ENCODE peak calls at places on chromosomes 16 and 17, in six cellular contexts. M is body of pancreas; E is hepatocyte; Z is CD4-positive, CD25-positive, alpha-beta regulatory T cell; B is lower lobe of right lung; X is sigmoid colon. N is an unnamed sample.

GRCh38 chr16:54071516-54071915 is 215.1 kb downstream of the IRX3 start:
- DNase-seq in M (no peak), E (no peak), Z (no peak), B (no peak), X (no peak), N (no peak)

GRCh38 chr17:45431531-45432404 is 902 bp downstream of the ARHGAP27 start:
- DNase-seq in M (peak; percentile 78), E (peak; percentile 90), Z (peak; percentile 84), B (peak; percentile 97), X (no peak), N (peak; percentile 51)

GRCh38 chr17:7848131-7848579 is 6.7 kb upstream of the TMEM88 start:
- DNase-seq in M (no peak), E (no peak), Z (no peak), B (peak; percentile 44), X (peak; percentile 64), N (no peak)

GRCh38 chr17:42660692-42661345 is 1.7 kb downstream of the TUBG2 start:
- DNase-seq in M (no peak), E (peak; percentile 67), Z (no peak), B (no peak), X (no peak), N (no peak)

GRCh38 chr16:23508589-23509440 is 1.5 kb downstream of the GGA2 start:
- DNase-seq in M (peak; percentile 42), E (peak; percentile 16), Z (no peak), B (no peak), X (no peak), N (peak; percentile 22)

GRCh38 chr16:12573730-12574383 is 229.8 kb downstream of the CPPED1 start:
- DNase-seq in M (peak; percentile 54), E (peak; percentile 84), Z (peak; percentile 77), B (peak; percentile 62), X (peak; percentile 59), N (peak; percentile 69)

GRCh38 chr17:36085710-36086268 is 4.2 kb downstream of the CCL3 start:
- DNase-seq in M (no peak), E (no peak), Z (no peak), B (no peak), X (no peak), N (no peak)

GRCh38 chr17:71084219-71084618 is 914.9 kb downstream of the KCNJ2 start:
- DNase-seq in M (peak; percentile 63), E (peak; percentile 53), Z (no peak), B (peak; percentile 30), X (no peak), N (peak; percentile 43)

GRCh38 chr17:73071387-73071999 is 21.0 kb downstream of the SLC39A11 start:
- DNase-seq in M (no peak), E (no peak), Z (no peak), B (no peak), X (no peak), N (no peak)

GRCh38 chr16:27029525-27029924 is 37.2 kb upstream of the C16orf82 start:
- DNase-seq in M (no peak), E (no peak), Z (no peak), B (no peak), X (no peak), N (no peak)

GRCh38 chr17:19270347-19270950 is 33.3 kb downstream of the EPN2 start:
- DNase-seq in M (peak; percentile 45), E (no peak), Z (no peak), B (no peak), X (peak; percentile 46), N (no peak)

GRCh38 chr17:17551361-17551760 is 40.1 kb downstream of the PEMT start:
- DNase-seq in M (no peak), E (peak; percentile 75), Z (no peak), B (no peak), X (no peak), N (peak; percentile 53)

DNA sequence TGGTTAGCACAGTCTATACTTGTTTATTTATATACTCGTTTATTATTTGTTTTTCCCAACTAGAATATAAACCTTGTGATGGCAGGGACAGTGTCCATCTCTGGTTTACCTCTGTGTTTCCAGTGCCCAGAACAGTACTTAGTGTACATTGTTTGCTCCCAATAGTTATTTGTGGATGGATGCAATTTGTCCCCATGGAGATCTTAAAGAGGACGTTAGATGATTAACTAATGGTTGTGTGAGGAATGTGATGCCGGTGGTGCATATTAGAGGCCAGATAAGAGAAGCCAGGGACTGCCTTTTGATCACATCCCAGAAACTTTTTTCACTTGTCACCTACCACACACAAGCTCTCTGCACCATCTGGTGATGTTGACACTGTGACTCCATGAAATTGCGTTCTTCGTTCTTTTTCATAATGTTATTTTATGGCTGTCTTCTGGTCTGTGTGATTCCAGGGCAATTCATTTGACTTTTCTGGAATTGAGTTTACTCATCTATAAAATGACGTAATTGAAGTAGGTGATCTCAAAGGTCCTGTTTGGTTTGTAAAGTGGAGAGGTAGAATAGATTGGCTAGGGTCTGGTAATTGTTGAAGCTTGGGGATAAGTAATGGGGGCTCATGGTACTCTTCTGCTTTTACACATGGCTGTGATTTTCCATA is 1.2 kb downstream of the COX10 start:
- DNase-seq in M (no peak), E (peak; percentile 27), Z (no peak), B (no peak), X (no peak), N (no peak)
- H3K4me3 ChIP-seq in M (no peak overlapping the region), E (peak overlapping the region; percentile 92), Z (peak overlapping the region; percentile 84), B (peak overlapping the region; percentile 100), X (peak overlapping the region; percentile 69), N (peak overlapping the region; percentile 94)

DNA sequence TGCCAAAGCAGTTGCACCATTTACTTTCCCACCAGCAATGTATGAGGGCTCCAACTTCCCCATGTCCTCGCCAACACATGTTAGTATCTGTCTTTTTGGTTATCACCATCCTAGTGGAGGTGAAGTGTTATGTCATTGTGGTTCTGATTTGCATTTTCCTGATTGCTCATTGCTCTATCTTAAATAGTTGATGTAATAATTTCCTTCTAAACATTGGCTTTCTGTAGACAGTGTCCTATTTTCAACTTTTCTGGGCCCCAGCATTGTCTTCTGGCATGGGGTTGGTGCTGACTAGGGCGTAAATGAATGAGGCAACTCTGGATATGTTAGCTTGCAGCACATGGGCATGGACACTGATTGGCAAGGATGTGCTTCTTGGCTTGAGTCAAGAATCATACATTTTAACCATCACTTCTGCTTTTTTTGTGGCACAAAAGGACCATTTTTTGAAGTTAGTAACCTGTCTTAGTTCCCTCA is 25.1 kb downstream of the PLCG2 start:
- DNase-seq in M (no peak), E (no peak), Z (no peak), B (no peak), X (no peak), N (no peak)
- H3K27me3 ChIP-seq in M (no peaks in the 10 kb centered on the region), E (no peaks in the 10 kb centered on the region), Z (no peaks in the 10 kb centered on the region), B (no peaks in the 10 kb centered on the region), X (no peaks in the 10 kb centered on the region), N (no peaks in the 10 kb centered on the region)

GRCh38 chr17:44110011-44110686 is 13.3 kb downstream of the HDAC5 start:
- DNase-seq in M (no peak), E (no peak), Z (no peak), B (no peak), X (no peak), N (no peak)
- H3K4me3 ChIP-seq in M (no peak overlapping the region), E (no peak overlapping the region), Z (no peak overlapping the region), B (peak overlapping the region; percentile 54), X (peak overlapping the region; percentile 42), N (peak overlapping the region; percentile 62)

GRCh38 chr17:82750241-82750905 is 1.5 kb upstream of the TBCD start:
- DNase-seq in M (no peak), E (no peak), Z (no peak), B (peak; percentile 48), X (no peak), N (no peak)

GRCh38 chr17:82743344-82744219 is 8.2 kb downstream of the FN3K start:
- DNase-seq in M (no peak), E (no peak), Z (no peak), B (peak; percentile 38), X (no peak), N (no peak)

GRCh38 chr17:82748756-82749155 is 3.1 kb upstream of the TBCD start:
- DNase-seq in M (no peak), E (no peak), Z (no peak), B (peak; percentile 38), X (no peak), N (no peak)

GRCh38 chr17:82740906-82741759 is 5.7 kb downstream of the FN3K start:
- DNase-seq in M (no peak), E (peak; percentile 70), Z (no peak), B (peak; percentile 18), X (no peak), N (no peak)

GRCh38 chr17:82745524-82745923 is 6.3 kb upstream of the TBCD start:
- DNase-seq in M (no peak), E (no peak), Z (no peak), B (peak; percentile 15), X (no peak), N (no peak)
- H3K27me3 ChIP-seq in M (no peaks in the 10 kb centered on the region), E (no peaks in the 10 kb centered on the region), Z (no peaks in the 10 kb centered on the region), B (no peaks in the 10 kb centered on the region), X (no peaks in the 10 kb centered on the region), N (no peaks in the 10 kb centered on the region)

GRCh38 chr16:57863434-57864160 is 61.3 kb upstream of the KIFC3 start:
- DNase-seq in M (peak; percentile 79), E (peak; percentile 81), Z (no peak), B (peak; percentile 60), X (peak; percentile 83), N (peak; percentile 64)
- H3K4me3 ChIP-seq in M (no peak overlapping the region), E (no peak overlapping the region), Z (no peak overlapping the region), B (no peak overlapping the region), X (no peak overlapping the region), N (no peak overlapping the region)

DNA sequence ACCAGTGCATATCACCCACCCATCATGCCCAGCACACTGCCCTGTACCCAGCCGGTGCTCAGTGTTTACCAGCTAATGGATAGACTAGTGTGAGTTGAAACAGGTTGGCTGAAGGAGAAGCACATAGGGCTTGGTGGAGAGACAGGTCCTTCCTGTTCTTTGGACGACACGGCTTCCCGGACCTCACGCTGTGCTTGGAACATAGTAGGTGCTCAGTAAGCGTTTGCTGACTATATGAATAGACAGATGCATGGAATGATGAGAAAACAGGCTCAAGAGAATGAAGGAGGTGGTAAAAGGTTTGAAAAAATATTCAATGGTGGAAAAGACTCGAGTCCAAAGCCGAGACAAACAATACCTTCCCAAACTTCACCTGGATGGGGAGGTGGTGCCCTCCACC is 6.8 kb upstream of the FADS6 start:
- DNase-seq in M (no peak), E (no peak), Z (no peak), B (no peak), X (no peak), N (no peak)
- H3K27me3 ChIP-seq in M (no peaks in the 10 kb centered on the region), E (peaks cover 20% of the 10 kb centered on the region), Z (peaks cover 9% of the 10 kb centered on the region), B (peaks cover 15% of the 10 kb centered on the region), X (peaks cover 30% of the 10 kb centered on the region), N (peaks cover 60% of the 10 kb centered on the region)

GRCh38 chr17:39740357-39741111 is 2.8 kb downstream of the GRB7 start:
- DNase-seq in M (peak; percentile 41), E (peak; percentile 75), Z (no peak), B (no peak), X (no peak), N (no peak)

GRCh38 chr17:39739885-39740356 is 2.2 kb downstream of the GRB7 start:
- DNase-seq in M (peak; percentile 17), E (peak; percentile 35), Z (no peak), B (no peak), X (no peak), N (no peak)

GRCh38 chr17:39738568-39738901 is 797 bp downstream of the GRB7 start:
- DNase-seq in M (peak; percentile 76), E (peak; percentile 69), Z (peak; percentile 37), B (no peak), X (no peak), N (no peak)

GRCh38 chr17:39737761-39738567 is at the start of gene GRB7:
- DNase-seq in M (peak; percentile 97), E (peak; percentile 85), Z (no peak), B (peak; percentile 84), X (no peak), N (no peak)

GRCh38 chr17:39739020-39739884 is 1.5 kb downstream of the GRB7 start:
- DNase-seq in M (peak; percentile 95), E (peak; percentile 94), Z (no peak), B (peak; percentile 83), X (no peak), N (no peak)
- H3K4me3 ChIP-seq in M (peak overlapping the region; percentile 18), E (peak overlapping the region; percentile 83), Z (no peak overlapping the region), B (peak overlapping the region; percentile 62), X (peak overlapping the region; percentile 31), N (peak overlapping the region; percentile 25)

N was measured in SJCRH30.